ENCODE peak calls at places on chromosomes 11 and 22, in seven cellular contexts. One of them, this sample, is unnamed.

GRCh38 chr22:24067587-24068376 is 56.7 kb downstream of the CABIN1 start:
- DNase-seq in colonic mucosa: peak
- DNase-seq in astrocyte of the spinal cord: no peak
- DNase-seq in fibroblast of mammary gland: no peak
- DNase-seq in IMR-90: no peak
- DNase-seq in fibroblast of lung: no peak
- DNase-seq in body of pancreas: peak
- DNase-seq in this sample: no peak

GRCh38 chr11:20931029-20931428 is 261.6 kb downstream of the NELL1 start:
- DNase-seq in fibroblast of mammary gland: no peak
- DNase-seq in fibroblast of lung: no peak
- DNase-seq in astrocyte of the spinal cord: no peak
- DNase-seq in body of pancreas: no peak
- DNase-seq in colonic mucosa: no peak
- DNase-seq in IMR-90: no peak
- DNase-seq in this sample: no peak

GRCh38 chr11:71977743-71978418 is 20.8 kb upstream of the IL18BP start:
- DNase-seq in fibroblast of lung: peak
- DNase-seq in fibroblast of mammary gland: peak
- DNase-seq in IMR-90: peak
- DNase-seq in colonic mucosa: peak
- DNase-seq in body of pancreas: peak
- DNase-seq in astrocyte of the spinal cord: peak
- DNase-seq in this sample: peak

GRCh38 chr11:112564228-112564955 is 303.7 kb upstream of the PLET1 start:
- DNase-seq in fibroblast of mammary gland: peak
- DNase-seq in body of pancreas: no peak
- DNase-seq in astrocyte of the spinal cord: peak
- DNase-seq in IMR-90: peak
- DNase-seq in colonic mucosa: peak
- DNase-seq in fibroblast of lung: peak
- DNase-seq in this sample: peak

GRCh38 chr11:108886608-108887007 is 221.7 kb downstream of the DDX10 start:
- DNase-seq in body of pancreas: no peak
- DNase-seq in fibroblast of mammary gland: peak
- DNase-seq in IMR-90: peak
- DNase-seq in fibroblast of lung: no peak
- DNase-seq in astrocyte of the spinal cord: peak
- DNase-seq in colonic mucosa: no peak
- DNase-seq in this sample: no peak

GRCh38 chr11:13260963-13261599 is 16.5 kb upstream of the BMAL1 start:
- DNase-seq in body of pancreas: no peak
- DNase-seq in IMR-90: peak
- DNase-seq in colonic mucosa: no peak
- DNase-seq in astrocyte of the spinal cord: peak
- DNase-seq in fibroblast of mammary gland: peak
- DNase-seq in fibroblast of lung: peak
- DNase-seq in this sample: no peak

GRCh38 chr11:67651976-67652895 is 1.7 kb upstream of the ACY3 start:
- DNase-seq in fibroblast of mammary gland: no peak
- DNase-seq in body of pancreas: no peak
- DNase-seq in IMR-90: no peak
- DNase-seq in fibroblast of lung: no peak
- DNase-seq in astrocyte of the spinal cord: no peak
- DNase-seq in colonic mucosa: no peak
- DNase-seq in this sample: no peak

GRCh38 chr11:17528906-17529813 is 15.1 kb downstream of the USH1C start:
- DNase-seq in fibroblast of mammary gland: no peak
- DNase-seq in body of pancreas: no peak
- DNase-seq in astrocyte of the spinal cord: no peak
- DNase-seq in colonic mucosa: no peak
- DNase-seq in fibroblast of lung: no peak
- DNase-seq in IMR-90: no peak
- DNase-seq in this sample: no peak

GRCh38 chr11:57440744-57441414 is 14.0 kb upstream of the SLC43A3 start:
- DNase-seq in fibroblast of mammary gland: no peak
- DNase-seq in IMR-90: no peak
- DNase-seq in astrocyte of the spinal cord: no peak
- DNase-seq in colonic mucosa: no peak
- DNase-seq in fibroblast of lung: no peak
- DNase-seq in body of pancreas: no peak
- DNase-seq in this sample: no peak

GRCh38 chr11:2562897-2563215 is 118.0 kb downstream of the KCNQ1 start:
- DNase-seq in fibroblast of lung: no peak
- DNase-seq in colonic mucosa: no peak
- DNase-seq in IMR-90: no peak
- DNase-seq in body of pancreas: no peak
- DNase-seq in fibroblast of mammary gland: no peak
- DNase-seq in astrocyte of the spinal cord: no peak
- DNase-seq in this sample: no peak

GRCh38 chr11:111918390-111919256 is at the start of gene C11orf52:
- DNase-seq in astrocyte of the spinal cord: peak
- DNase-seq in IMR-90: peak
- DNase-seq in colonic mucosa: peak
- DNase-seq in body of pancreas: peak
- DNase-seq in fibroblast of lung: no peak
- DNase-seq in fibroblast of mammary gland: no peak
- DNase-seq in this sample: no peak

GRCh38 chr11:95569207-95569606 is 220.4 kb downstream of the FAM76B start:
- DNase-seq in astrocyte of the spinal cord: no peak
- DNase-seq in body of pancreas: no peak
- DNase-seq in fibroblast of mammary gland: no peak
- DNase-seq in IMR-90: no peak
- DNase-seq in colonic mucosa: no peak
- DNase-seq in fibroblast of lung: no peak
- DNase-seq in this sample: no peak

GRCh38 chr22:30298005-30298701 is 8.8 kb upstream of the CASTOR1 start:
- DNase-seq in body of pancreas: no peak
- DNase-seq in colonic mucosa: peak
- DNase-seq in fibroblast of lung: no peak
- DNase-seq in IMR-90: no peak
- DNase-seq in fibroblast of mammary gland: no peak
- DNase-seq in astrocyte of the spinal cord: no peak
- DNase-seq in this sample: no peak

GRCh38 chr11:69415411-69416122 is 65.9 kb upstream of the LINC01488 start:
- DNase-seq in IMR-90: no peak
- DNase-seq in fibroblast of lung: no peak
- DNase-seq in colonic mucosa: no peak
- DNase-seq in fibroblast of mammary gland: no peak
- DNase-seq in astrocyte of the spinal cord: no peak
- DNase-seq in body of pancreas: no peak
- DNase-seq in this sample: no peak

GRCh38 chr22:45645526-45646414 is 25.9 kb upstream of the ATXN10 start:
- DNase-seq in fibroblast of mammary gland: peak
- DNase-seq in body of pancreas: peak
- DNase-seq in fibroblast of lung: peak
- DNase-seq in IMR-90: peak
- DNase-seq in astrocyte of the spinal cord: peak
- DNase-seq in colonic mucosa: peak
- DNase-seq in this sample: no peak

DNA sequence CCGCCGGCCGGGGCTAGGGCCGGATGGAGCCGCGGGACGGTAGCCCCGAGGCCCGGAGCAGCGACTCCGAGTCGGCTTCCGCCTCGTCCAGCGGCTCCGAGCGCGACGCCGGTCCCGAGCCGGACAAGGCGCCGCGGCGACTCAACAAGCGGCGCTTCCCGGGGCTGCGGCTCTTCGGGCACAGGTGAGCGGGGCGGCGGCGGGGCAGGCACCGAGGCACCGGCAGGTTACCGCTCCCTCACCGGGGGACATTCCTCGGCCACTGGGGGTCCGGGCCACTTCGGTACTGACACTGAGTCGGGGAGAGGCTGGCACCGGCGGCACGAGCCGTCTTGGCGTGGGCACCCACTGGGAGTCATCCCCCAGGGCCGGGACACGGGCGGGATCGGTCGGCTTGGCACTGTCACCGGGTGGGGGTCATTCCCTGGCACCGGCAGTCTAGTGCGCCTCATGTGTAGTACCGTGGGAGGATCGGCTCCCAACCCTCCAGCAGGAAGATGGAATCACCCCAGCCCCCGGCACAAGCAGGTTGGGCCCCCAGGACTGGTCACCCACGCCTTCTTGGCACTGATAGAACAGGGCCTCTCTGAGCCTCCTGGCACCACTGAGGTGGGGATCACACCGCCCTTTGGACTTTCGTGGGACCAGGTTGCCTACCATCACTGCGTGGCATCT is 511 bp downstream of the DGKZ start:
- DNase-seq in colonic mucosa: peak
- DNase-seq in astrocyte of the spinal cord: no peak
- DNase-seq in body of pancreas: peak
- DNase-seq in fibroblast of lung: no peak
- DNase-seq in IMR-90: no peak
- DNase-seq in fibroblast of mammary gland: no peak
- DNase-seq in this sample: no peak
- H3K4me3 ChIP-seq in colonic mucosa: peak
- H3K4me3 ChIP-seq in astrocyte of the spinal cord: peak
- H3K4me3 ChIP-seq in body of pancreas: peak
- H3K4me3 ChIP-seq in fibroblast of lung: peak
- H3K4me3 ChIP-seq in IMR-90: peak
- H3K4me3 ChIP-seq in fibroblast of mammary gland: peak
- H3K4me3 ChIP-seq in this sample: peak

DNA sequence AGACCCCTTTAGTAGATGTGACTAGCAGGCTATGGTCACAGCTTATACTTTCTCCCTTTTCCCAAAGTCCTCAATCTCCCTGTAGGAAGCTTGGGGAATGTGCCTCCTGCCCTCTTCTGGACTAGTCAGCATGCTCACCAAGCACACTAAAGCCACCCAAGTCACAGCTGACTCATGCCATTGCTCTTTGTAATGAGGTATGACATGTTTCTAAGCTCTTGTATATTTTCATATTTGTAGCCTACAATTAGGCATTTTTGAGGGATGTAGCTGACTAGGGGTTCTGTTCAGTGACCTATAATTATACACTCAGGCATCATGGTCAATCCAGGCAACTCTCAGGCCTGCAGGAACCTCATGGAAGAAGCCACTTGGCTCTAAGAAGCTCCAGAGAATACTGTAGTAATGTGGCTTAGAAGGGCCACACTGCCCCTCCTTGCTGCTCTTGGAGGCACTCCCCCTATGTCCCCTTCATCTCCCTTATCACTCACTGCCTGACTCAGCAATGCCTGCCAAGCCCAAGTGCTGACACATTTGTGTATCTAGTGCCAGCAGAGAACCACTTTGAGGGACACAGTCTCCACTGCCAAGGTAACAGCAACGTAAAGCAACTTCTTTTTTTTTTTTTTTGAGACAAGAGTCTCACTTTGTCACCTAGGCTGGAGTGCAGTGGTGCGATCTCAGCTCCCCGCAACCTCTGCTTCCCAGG is 86.2 kb downstream of the RPL27A start:
- DNase-seq in fibroblast of lung: peak
- DNase-seq in fibroblast of mammary gland: peak
- DNase-seq in colonic mucosa: no peak
- DNase-seq in astrocyte of the spinal cord: peak
- DNase-seq in IMR-90: peak
- DNase-seq in body of pancreas: peak
- DNase-seq in this sample: no peak
- TF ChIP-seq CTCF in fibroblast of lung: peak
- TF ChIP-seq CTCF in fibroblast of mammary gland: peak
- TF ChIP-seq CTCF in colonic mucosa: no peak
- TF ChIP-seq CTCF in astrocyte of the spinal cord: peak
- TF ChIP-seq CTCF in IMR-90: peak
- TF ChIP-seq CTCF in body of pancreas: no peak
- TF ChIP-seq CTCF in this sample: peak

DNA sequence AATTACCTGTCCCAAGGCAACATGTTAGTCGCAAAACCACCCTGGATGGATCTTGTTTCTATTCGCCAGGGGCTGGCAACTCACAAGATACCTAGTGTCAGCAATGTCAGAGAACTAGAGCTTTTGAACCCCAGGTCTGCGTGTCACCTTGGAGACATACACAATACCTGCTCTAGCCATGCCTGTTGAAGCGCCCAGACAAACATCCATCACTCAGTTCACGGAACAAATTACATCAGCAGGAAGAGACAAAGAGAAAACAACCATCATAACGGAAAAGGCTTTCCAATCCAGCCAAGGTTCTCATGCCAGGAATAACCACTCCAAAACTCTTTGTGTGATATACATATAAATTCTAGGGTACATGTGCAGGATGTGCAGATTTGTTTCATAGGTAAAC is 2.2 kb downstream of the CD59 start:
- DNase-seq in fibroblast of lung: no peak
- DNase-seq in IMR-90: no peak
- DNase-seq in fibroblast of mammary gland: no peak
- DNase-seq in astrocyte of the spinal cord: no peak
- DNase-seq in body of pancreas: no peak
- DNase-seq in colonic mucosa: no peak
- DNase-seq in this sample: no peak
- H3K4me3 ChIP-seq in fibroblast of lung: peak
- H3K4me3 ChIP-seq in IMR-90: peak
- H3K4me3 ChIP-seq in fibroblast of mammary gland: peak
- H3K4me3 ChIP-seq in astrocyte of the spinal cord: peak
- H3K4me3 ChIP-seq in body of pancreas: no peak
- H3K4me3 ChIP-seq in colonic mucosa: peak
- H3K4me3 ChIP-seq in this sample: peak

GRCh38 chr22:50577987-50578775 is at the start of gene CPT1B:
- DNase-seq in fibroblast of mammary gland: peak
- DNase-seq in colonic mucosa: no peak
- DNase-seq in astrocyte of the spinal cord: no peak
- DNase-seq in fibroblast of lung: peak
- DNase-seq in body of pancreas: no peak
- DNase-seq in IMR-90: peak
- DNase-seq in this sample: no peak
- TF ChIP-seq CTCF in fibroblast of mammary gland: no peak
- TF ChIP-seq CTCF in colonic mucosa: no peak
- TF ChIP-seq CTCF in astrocyte of the spinal cord: no peak
- TF ChIP-seq CTCF in fibroblast of lung: no peak
- TF ChIP-seq CTCF in body of pancreas: no peak
- TF ChIP-seq CTCF in IMR-90: no peak
- TF ChIP-seq CTCF in this sample: no peak

DNA sequence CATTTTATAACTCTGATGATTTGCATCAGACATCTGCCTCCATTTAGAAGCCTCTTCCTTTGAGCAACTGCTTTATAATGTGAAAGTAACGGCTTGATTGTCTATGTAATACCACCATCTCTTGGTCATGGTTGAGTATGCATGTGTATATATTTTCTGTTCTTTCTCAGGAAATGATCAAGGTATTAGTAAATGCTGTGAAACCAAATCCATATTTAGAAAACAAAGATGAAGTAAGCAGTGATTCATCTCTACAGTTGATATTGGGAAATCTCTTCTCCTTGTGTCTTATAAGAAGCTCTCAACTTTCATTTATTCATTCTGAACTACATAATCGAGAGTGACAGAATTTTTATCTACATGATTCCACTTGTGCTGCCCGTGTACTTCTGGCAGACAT is 104.6 kb upstream of the ANO3 start:
- DNase-seq in colonic mucosa: no peak
- DNase-seq in fibroblast of mammary gland: peak
- DNase-seq in IMR-90: peak
- DNase-seq in body of pancreas: no peak
- DNase-seq in astrocyte of the spinal cord: peak
- DNase-seq in fibroblast of lung: peak
- DNase-seq in this sample: peak
- H3K4me3 ChIP-seq in colonic mucosa: no peak
- H3K4me3 ChIP-seq in fibroblast of mammary gland: no peak
- H3K4me3 ChIP-seq in IMR-90: peak
- H3K4me3 ChIP-seq in body of pancreas: no peak
- H3K4me3 ChIP-seq in astrocyte of the spinal cord: no peak
- H3K4me3 ChIP-seq in fibroblast of lung: no peak
- H3K4me3 ChIP-seq in this sample: no peak